ENCODE peak calls at places on chromosomes 12 and 14, in seven cellular contexts. One of them, this sample, is unnamed. For H3K9me3, the result is how much of the 10 kb centered on the place peaks cover.

GRCh38 chr14:67387195-67387594 is 24.8 kb downstream of the PLEK2 start:
- DNase-seq in IMR-90: peak
- DNase-seq in DND-41: no peak
- DNase-seq in CD8-positive, alpha-beta T cell: no peak
- DNase-seq in CD4-positive, alpha-beta T cell: no peak
- DNase-seq in Caco-2: no peak
- DNase-seq in neuronal stem cell: no peak
- DNase-seq in this sample: no peak

GRCh38 chr14:57492859-57493258 is 798 bp downstream of the CCDC198 start:
- DNase-seq in CD4-positive, alpha-beta T cell: no peak
- DNase-seq in neuronal stem cell: no peak
- DNase-seq in Caco-2: no peak
- DNase-seq in IMR-90: peak
- DNase-seq in CD8-positive, alpha-beta T cell: no peak
- DNase-seq in DND-41: no peak
- DNase-seq in this sample: no peak

GRCh38 chr12:11765817-11766794 is 116.6 kb downstream of the ETV6 start:
- DNase-seq in DND-41: peak
- DNase-seq in neuronal stem cell: no peak
- DNase-seq in Caco-2: no peak
- DNase-seq in CD8-positive, alpha-beta T cell: no peak
- DNase-seq in IMR-90: peak
- DNase-seq in CD4-positive, alpha-beta T cell: peak
- DNase-seq in this sample: no peak

GRCh38 chr14:79596531-79596930 is 614.8 kb downstream of the DIO2 start:
- DNase-seq in CD4-positive, alpha-beta T cell: no peak
- DNase-seq in IMR-90: peak
- DNase-seq in CD8-positive, alpha-beta T cell: no peak
- DNase-seq in neuronal stem cell: no peak
- DNase-seq in DND-41: no peak
- DNase-seq in Caco-2: peak
- DNase-seq in this sample: no peak

GRCh38 chr14:102957222-102957621 is 34.8 kb downstream of the AMN start:
- DNase-seq in IMR-90: peak
- DNase-seq in CD4-positive, alpha-beta T cell: no peak
- DNase-seq in Caco-2: no peak
- DNase-seq in CD8-positive, alpha-beta T cell: no peak
- DNase-seq in neuronal stem cell: no peak
- DNase-seq in DND-41: no peak
- DNase-seq in this sample: no peak

GRCh38 chr12:121241203-121241970 is 31.5 kb downstream of the P2RX4 start:
- DNase-seq in neuronal stem cell: no peak
- DNase-seq in DND-41: no peak
- DNase-seq in Caco-2: no peak
- DNase-seq in CD8-positive, alpha-beta T cell: no peak
- DNase-seq in CD4-positive, alpha-beta T cell: no peak
- DNase-seq in IMR-90: no peak
- DNase-seq in this sample: no peak

GRCh38 chr12:27462151-27462694 is 15.7 kb downstream of the SMCO2 start:
- DNase-seq in IMR-90: peak
- DNase-seq in CD4-positive, alpha-beta T cell: no peak
- DNase-seq in DND-41: no peak
- DNase-seq in neuronal stem cell: no peak
- DNase-seq in CD8-positive, alpha-beta T cell: no peak
- DNase-seq in Caco-2: no peak
- DNase-seq in this sample: no peak

GRCh38 chr12:24494401-24494800 is 454.5 kb downstream of the BCAT1 start:
- DNase-seq in DND-41: no peak
- DNase-seq in IMR-90: peak
- DNase-seq in CD4-positive, alpha-beta T cell: no peak
- DNase-seq in Caco-2: no peak
- DNase-seq in neuronal stem cell: no peak
- DNase-seq in CD8-positive, alpha-beta T cell: no peak
- DNase-seq in this sample: no peak

GRCh38 chr12:42961395-42961794 is 371.8 kb upstream of the PRICKLE1 start:
- DNase-seq in DND-41: no peak
- DNase-seq in IMR-90: peak
- DNase-seq in neuronal stem cell: no peak
- DNase-seq in CD4-positive, alpha-beta T cell: no peak
- DNase-seq in CD8-positive, alpha-beta T cell: no peak
- DNase-seq in Caco-2: peak
- DNase-seq in this sample: no peak

GRCh38 chr14:93019367-93019843 is 96.3 kb downstream of the ITPK1 start:
- DNase-seq in CD4-positive, alpha-beta T cell: no peak
- DNase-seq in Caco-2: no peak
- DNase-seq in IMR-90: no peak
- DNase-seq in DND-41: no peak
- DNase-seq in neuronal stem cell: no peak
- DNase-seq in CD8-positive, alpha-beta T cell: no peak
- DNase-seq in this sample: no peak

GRCh38 chr12:89029961-89030360 is 322.3 kb downstream of the DUSP6 start:
- DNase-seq in CD8-positive, alpha-beta T cell: no peak
- DNase-seq in CD4-positive, alpha-beta T cell: no peak
- DNase-seq in DND-41: no peak
- DNase-seq in Caco-2: no peak
- DNase-seq in neuronal stem cell: no peak
- DNase-seq in IMR-90: peak
- DNase-seq in this sample: no peak

GRCh38 chr14:71574976-71575375 is 357.3 kb upstream of the RGS6 start:
- DNase-seq in CD8-positive, alpha-beta T cell: no peak
- DNase-seq in neuronal stem cell: no peak
- DNase-seq in CD4-positive, alpha-beta T cell: no peak
- DNase-seq in DND-41: no peak
- DNase-seq in IMR-90: peak
- DNase-seq in Caco-2: peak
- DNase-seq in this sample: no peak

GRCh38 chr14:33435911-33436310 is 497.2 kb downstream of the NPAS3 start:
- DNase-seq in CD4-positive, alpha-beta T cell: no peak
- DNase-seq in IMR-90: peak
- DNase-seq in neuronal stem cell: no peak
- DNase-seq in DND-41: no peak
- DNase-seq in Caco-2: no peak
- DNase-seq in CD8-positive, alpha-beta T cell: no peak
- DNase-seq in this sample: no peak

GRCh38 chr14:77000340-77001235 is 27.9 kb downstream of the IRF2BPL start:
- DNase-seq in CD4-positive, alpha-beta T cell: no peak
- DNase-seq in IMR-90: peak
- DNase-seq in DND-41: peak
- DNase-seq in neuronal stem cell: no peak
- DNase-seq in Caco-2: no peak
- DNase-seq in CD8-positive, alpha-beta T cell: no peak
- DNase-seq in this sample: no peak

GRCh38 chr14:47539065-47539464 is 136.3 kb downstream of the MDGA2 start:
- DNase-seq in Caco-2: peak
- DNase-seq in neuronal stem cell: no peak
- DNase-seq in DND-41: no peak
- DNase-seq in CD4-positive, alpha-beta T cell: no peak
- DNase-seq in IMR-90: no peak
- DNase-seq in CD8-positive, alpha-beta T cell: no peak
- DNase-seq in this sample: no peak

GRCh38 chr14:101004954-101005353 is 101.4 kb upstream of the RTL1 start:
- DNase-seq in neuronal stem cell: no peak
- DNase-seq in DND-41: no peak
- DNase-seq in CD8-positive, alpha-beta T cell: no peak
- DNase-seq in IMR-90: peak
- DNase-seq in CD4-positive, alpha-beta T cell: no peak
- DNase-seq in Caco-2: no peak
- DNase-seq in this sample: no peak

GRCh38 chr12:101297661-101298060 is 17.8 kb downstream of the UTP20 start:
- DNase-seq in neuronal stem cell: no peak
- DNase-seq in CD4-positive, alpha-beta T cell: no peak
- DNase-seq in Caco-2: no peak
- DNase-seq in DND-41: no peak
- DNase-seq in CD8-positive, alpha-beta T cell: no peak
- DNase-seq in IMR-90: peak
- DNase-seq in this sample: no peak

GRCh38 chr14:37594916-37595808 is at the start of the genes FOXA1 and TTC6:
- DNase-seq in IMR-90: peak
- DNase-seq in DND-41: no peak
- DNase-seq in CD8-positive, alpha-beta T cell: no peak
- DNase-seq in neuronal stem cell: peak
- DNase-seq in CD4-positive, alpha-beta T cell: no peak
- DNase-seq in Caco-2: peak
- DNase-seq in this sample: no peak

GRCh38 chr14:55684956-55685584 is 105.1 kb downstream of the KTN1 start:
- DNase-seq in CD8-positive, alpha-beta T cell: no peak
- DNase-seq in CD4-positive, alpha-beta T cell: no peak
- DNase-seq in DND-41: no peak
- DNase-seq in IMR-90: peak
- DNase-seq in Caco-2: no peak
- DNase-seq in neuronal stem cell: no peak
- DNase-seq in this sample: no peak

DNA sequence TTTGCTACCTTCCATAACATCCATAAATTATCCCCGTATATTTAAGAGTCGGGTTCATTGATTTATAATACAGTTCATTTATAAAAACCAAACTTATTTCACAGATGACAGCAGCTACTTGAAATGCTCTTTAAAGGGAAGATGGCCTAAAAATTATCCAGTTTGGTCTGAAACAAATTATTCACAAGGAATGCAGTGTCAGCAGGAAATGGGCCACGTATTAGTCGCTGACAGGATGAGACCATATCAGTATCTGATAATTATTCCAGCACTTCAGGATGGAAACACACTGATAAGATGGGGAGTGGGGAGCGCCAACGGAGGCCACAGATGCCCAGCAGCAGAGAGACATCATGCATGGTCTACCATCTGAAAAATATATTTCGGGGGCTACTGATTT is 60.5 kb upstream of the TMEM132D start:
- DNase-seq in CD4-positive, alpha-beta T cell: no peak
- DNase-seq in IMR-90: no peak
- DNase-seq in CD8-positive, alpha-beta T cell: no peak
- DNase-seq in Caco-2: no peak
- DNase-seq in neuronal stem cell: no peak
- DNase-seq in DND-41: no peak
- DNase-seq in this sample: no peak
- H3K9me3 ChIP-seq in CD4-positive, alpha-beta T cell: under half
- H3K9me3 ChIP-seq in IMR-90: under half
- H3K9me3 ChIP-seq in CD8-positive, alpha-beta T cell: under half
- H3K9me3 ChIP-seq in Caco-2: under half
- H3K9me3 ChIP-seq in neuronal stem cell: under half
- H3K9me3 ChIP-seq in DND-41: under half
- H3K9me3 ChIP-seq in this sample: under half

DNA sequence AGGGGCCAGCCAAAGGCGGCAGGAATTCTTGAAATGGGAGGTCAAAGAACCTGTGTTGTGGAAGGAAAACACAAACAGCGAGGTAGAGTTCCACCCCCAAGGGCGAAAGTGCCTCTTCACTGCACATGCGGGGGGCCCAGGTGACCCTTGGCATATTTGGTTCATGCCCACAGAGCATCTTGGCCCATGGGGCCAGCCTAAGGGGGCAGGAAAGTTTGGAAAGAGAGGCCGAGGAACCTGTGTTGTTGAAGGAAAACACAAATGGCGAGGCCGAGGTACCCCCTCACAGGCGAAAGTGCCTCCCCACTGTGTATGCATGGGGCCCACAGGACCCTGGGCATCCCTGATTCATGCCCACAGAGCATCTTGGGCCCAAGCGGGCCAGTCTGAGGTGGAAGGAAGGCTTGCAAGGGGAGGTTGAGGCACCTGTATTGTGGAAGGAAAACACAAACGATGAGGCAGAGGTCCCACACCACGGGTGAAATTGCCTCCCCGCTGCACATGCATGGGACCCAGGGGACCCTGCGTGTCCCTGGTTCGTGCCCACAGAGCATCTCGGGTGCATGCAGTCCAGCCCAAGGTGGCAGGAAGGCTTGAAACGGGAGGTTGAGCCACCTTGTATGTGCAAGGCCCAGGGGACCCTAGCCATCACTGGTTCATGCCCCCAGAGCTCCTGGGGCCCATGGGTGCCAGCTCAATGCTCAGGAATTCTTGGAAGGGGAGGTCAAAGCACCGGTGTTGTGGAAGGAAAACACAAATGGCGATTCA is 384.1 kb downstream of the ALG10 start:
- DNase-seq in DND-41: no peak
- DNase-seq in IMR-90: no peak
- DNase-seq in neuronal stem cell: no peak
- DNase-seq in Caco-2: no peak
- DNase-seq in CD8-positive, alpha-beta T cell: no peak
- DNase-seq in CD4-positive, alpha-beta T cell: no peak
- DNase-seq in this sample: peak
- H3K9me3 ChIP-seq in DND-41: under half
- H3K9me3 ChIP-seq in IMR-90: under half
- H3K9me3 ChIP-seq in neuronal stem cell: half or more
- H3K9me3 ChIP-seq in Caco-2: half or more
- H3K9me3 ChIP-seq in CD8-positive, alpha-beta T cell: under half
- H3K9me3 ChIP-seq in CD4-positive, alpha-beta T cell: half or more
- H3K9me3 ChIP-seq in this sample: under half

GRCh38 chr14:26330982-26331381 is 266.9 kb downstream of the NOVA1 start:
- DNase-seq in neuronal stem cell: no peak
- DNase-seq in DND-41: no peak
- DNase-seq in CD4-positive, alpha-beta T cell: no peak
- DNase-seq in CD8-positive, alpha-beta T cell: no peak
- DNase-seq in Caco-2: no peak
- DNase-seq in IMR-90: no peak
- DNase-seq in this sample: no peak

GRCh38 chr14:26332966-26333365 is 264.9 kb downstream of the NOVA1 start:
- DNase-seq in CD4-positive, alpha-beta T cell: no peak
- DNase-seq in IMR-90: no peak
- DNase-seq in neuronal stem cell: no peak
- DNase-seq in Caco-2: no peak
- DNase-seq in CD8-positive, alpha-beta T cell: no peak
- DNase-seq in DND-41: no peak
- DNase-seq in this sample: no peak

GRCh38 chr14:26323781-26324363 is 274.0 kb downstream of the NOVA1 start:
- DNase-seq in CD8-positive, alpha-beta T cell: no peak
- DNase-seq in DND-41: no peak
- DNase-seq in neuronal stem cell: peak
- DNase-seq in IMR-90: no peak
- DNase-seq in CD4-positive, alpha-beta T cell: no peak
- DNase-seq in Caco-2: no peak
- DNase-seq in this sample: no peak

GRCh38 chr14:26334288-26334687 is 263.5 kb downstream of the NOVA1 start:
- DNase-seq in Caco-2: no peak
- DNase-seq in IMR-90: no peak
- DNase-seq in CD8-positive, alpha-beta T cell: no peak
- DNase-seq in neuronal stem cell: no peak
- DNase-seq in CD4-positive, alpha-beta T cell: no peak
- DNase-seq in DND-41: no peak
- DNase-seq in this sample: no peak

GRCh38 chr14:26328766-26329165 is 269.1 kb downstream of the NOVA1 start:
- DNase-seq in CD4-positive, alpha-beta T cell: no peak
- DNase-seq in neuronal stem cell: no peak
- DNase-seq in Caco-2: no peak
- DNase-seq in DND-41: no peak
- DNase-seq in CD8-positive, alpha-beta T cell: no peak
- DNase-seq in IMR-90: no peak
- DNase-seq in this sample: no peak
- H3K9me3 ChIP-seq in CD4-positive, alpha-beta T cell: under half
- H3K9me3 ChIP-seq in neuronal stem cell: under half
- H3K9me3 ChIP-seq in Caco-2: under half
- H3K9me3 ChIP-seq in DND-41: under half
- H3K9me3 ChIP-seq in CD8-positive, alpha-beta T cell: under half
- H3K9me3 ChIP-seq in IMR-90: under half
- H3K9me3 ChIP-seq in this sample: under half

DNA sequence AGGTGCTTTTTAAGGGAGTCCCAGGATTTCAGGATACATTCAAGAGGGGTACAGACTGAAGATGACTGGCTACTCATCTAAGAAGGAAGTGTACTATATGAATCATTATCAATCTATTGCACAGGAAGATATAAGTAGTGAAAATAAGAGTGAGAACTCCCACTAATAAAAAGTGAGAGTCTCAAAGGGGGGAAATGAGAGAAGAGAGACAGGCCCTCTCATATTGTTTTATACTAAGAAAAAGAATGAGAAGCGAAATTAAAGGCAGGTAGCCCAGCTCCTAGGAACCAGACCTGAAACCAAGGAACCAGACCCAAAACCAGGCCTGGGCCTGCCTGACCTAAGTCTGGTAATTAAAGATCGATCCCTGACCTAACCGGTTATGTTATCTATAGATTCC is 54.6 kb downstream of the TESPA1 start:
- DNase-seq in CD4-positive, alpha-beta T cell: no peak
- DNase-seq in IMR-90: no peak
- DNase-seq in neuronal stem cell: no peak
- DNase-seq in Caco-2: no peak
- DNase-seq in DND-41: no peak
- DNase-seq in CD8-positive, alpha-beta T cell: no peak
- DNase-seq in this sample: no peak
- H3K9me3 ChIP-seq in CD4-positive, alpha-beta T cell: under half
- H3K9me3 ChIP-seq in IMR-90: under half
- H3K9me3 ChIP-seq in neuronal stem cell: under half
- H3K9me3 ChIP-seq in Caco-2: under half
- H3K9me3 ChIP-seq in DND-41: under half
- H3K9me3 ChIP-seq in CD8-positive, alpha-beta T cell: under half
- H3K9me3 ChIP-seq in this sample: under half

This sample was measured in T-helper 17 cell.